ENCODE peak calls at places on chromosome 17, in eight cellular contexts. S is fibroblast of lung, P is mucosa of descending colon, B is uterus, X is A549, W is Peyer's patch, C is GM23338, G is left ventricle myocardium inferior. H is an unnamed sample. For H3K4me1, the result is how much of the 10 kb centered on the place peaks cover.

GRCh38 chr17:29760279-29760721 is 137.6 kb upstream of the CORO6 start:
- DNase-seq in S (peak), P (no peak), B (no peak), X (no peak), W (peak), C (peak), G (no peak), H (peak)

GRCh38 chr17:43740541-43740940 is 18.1 kb downstream of the SOST start:
- DNase-seq in S (peak), P (no peak), B (no peak), X (no peak), W (no peak), C (no peak), G (no peak), H (no peak)

GRCh38 chr17:12229315-12229714 is 208.6 kb downstream of the MAP2K4 start:
- DNase-seq in S (no peak), P (no peak), B (no peak), X (no peak), W (no peak), C (no peak), G (no peak), H (peak)

GRCh38 chr17:36739208-36739607 is 137.8 kb downstream of the MRM1 start:
- DNase-seq in S (no peak), P (no peak), B (no peak), X (no peak), W (no peak), C (no peak), G (no peak), H (no peak)

GRCh38 chr17:29195465-29196081 is 15.4 kb upstream of the MYO18A start:
- DNase-seq in S (no peak), P (no peak), B (no peak), X (no peak), W (peak), C (no peak), G (no peak), H (no peak)

GRCh38 chr17:78896091-78896833 is 6.7 kb downstream of the CEP295NL start:
- DNase-seq in S (no peak), P (no peak), B (no peak), X (no peak), W (no peak), C (no peak), G (no peak), H (no peak)

GRCh38 chr17:11608396-11608795 is 10.1 kb downstream of the DNAH9 start:
- DNase-seq in S (no peak), P (no peak), B (peak), X (peak), W (peak), C (no peak), G (peak), H (no peak)

GRCh38 chr17:19750835-19751234 is 2.7 kb upstream of the ALDH3A1 start:
- DNase-seq in S (no peak), P (no peak), B (no peak), X (peak), W (no peak), C (no peak), G (no peak), H (no peak)

GRCh38 chr17:35612924-35613521 is 25.9 kb downstream of the AP2B1 start:
- DNase-seq in S (peak), P (no peak), B (no peak), X (peak), W (peak), C (peak), G (no peak), H (peak)

GRCh38 chr17:82266142-82266541 is 7.4 kb downstream of the CSNK1D start:
- DNase-seq in S (no peak), P (peak), B (no peak), X (no peak), W (no peak), C (no peak), G (no peak), H (no peak)

GRCh38 chr17:6381052-6381451 is 53.9 kb downstream of the AIPL1 start:
- DNase-seq in S (peak), P (no peak), B (no peak), X (no peak), W (no peak), C (no peak), G (no peak), H (no peak)

GRCh38 chr17:60167095-60167741 is 17.4 kb downstream of the CA4 start:
- DNase-seq in S (no peak), P (no peak), B (no peak), X (no peak), W (peak), C (no peak), G (no peak), H (no peak)

GRCh38 chr17:38762231-38762630 is 9.7 kb downstream of the PSMB3 start:
- DNase-seq in S (no peak), P (no peak), B (no peak), X (no peak), W (no peak), C (no peak), G (no peak), H (no peak)

GRCh38 chr17:2365132-2365531 is 27.8 kb downstream of the SGSM2 start:
- DNase-seq in S (no peak), P (peak), B (no peak), X (no peak), W (no peak), C (no peak), G (no peak), H (no peak)

GRCh38 chr17:73566905-73567782 is 77.1 kb downstream of the SDK2 start:
- DNase-seq in S (no peak), P (no peak), B (no peak), X (no peak), W (peak), C (peak), G (no peak), H (peak)

GRCh38 chr17:11241611-11242226 is 706 bp downstream of the SHISA6 start:
- DNase-seq in S (no peak), P (no peak), B (no peak), X (no peak), W (no peak), C (peak), G (no peak), H (no peak)

GRCh38 chr17:17971431-17972125 is 622 bp downstream of the TOM1L2 start:
- DNase-seq in S (peak), P (peak), B (peak), X (peak), W (peak), C (no peak), G (peak), H (peak)

GRCh38 chr17:76149214-76149613 is 8.2 kb upstream of the FOXJ1 start:
- DNase-seq in S (no peak), P (no peak), B (no peak), X (no peak), W (peak), C (no peak), G (no peak), H (no peak)

GRCh38 chr17:68381076-68381900 is 76.0 kb downstream of the WIPI1 start:
- DNase-seq in S (peak), P (no peak), B (peak), X (peak), W (peak), C (no peak), G (no peak), H (no peak)

GRCh38 chr17:79834575-79835469 is 4.4 kb downstream of the CBX4 start:
- DNase-seq in S (no peak), P (no peak), B (no peak), X (peak), W (no peak), C (peak), G (no peak), H (peak)

GRCh38 chr17:68435876-68436842 is 21.1 kb downstream of the WIPI1 start:
- DNase-seq in S (peak), P (no peak), B (peak), X (peak), W (peak), C (peak), G (peak), H (peak)

GRCh38 chr17:44053130-44053872 is 13.2 kb downstream of the LSM12 start:
- DNase-seq in S (no peak), P (no peak), B (no peak), X (no peak), W (no peak), C (no peak), G (no peak), H (no peak)

GRCh38 chr17:30323262-30323894 is 10.5 kb downstream of the TMIGD1 start:
- DNase-seq in S (no peak), P (no peak), B (no peak), X (no peak), W (peak), C (no peak), G (no peak), H (no peak)

GRCh38 chr17:17800504-17801021 is 36.2 kb downstream of the SREBF1 start:
- DNase-seq in S (no peak), P (no peak), B (no peak), X (no peak), W (no peak), C (no peak), G (no peak), H (no peak)

GRCh38 chr17:40022961-40023541 is 7.8 kb downstream of the CSF3 start:
- DNase-seq in S (no peak), P (peak), B (no peak), X (no peak), W (no peak), C (no peak), G (no peak), H (no peak)

GRCh38 chr17:6381526-6382135 is 53.3 kb downstream of the AIPL1 start:
- DNase-seq in S (no peak), P (no peak), B (no peak), X (no peak), W (no peak), C (no peak), G (no peak), H (no peak)

GRCh38 chr17:17783121-17783824 is 53.5 kb downstream of the SREBF1 start:
- DNase-seq in S (peak), P (peak), B (peak), X (no peak), W (peak), C (peak), G (peak), H (peak)

GRCh38 chr17:59897090-59897489 is 4.2 kb downstream of the RPS6KB1 start:
- DNase-seq in S (peak), P (no peak), B (no peak), X (no peak), W (no peak), C (no peak), G (no peak), H (no peak)

GRCh38 chr17:18257747-18258355 is 687 bp downstream of the FLII start:
- DNase-seq in S (peak), P (peak), B (peak), X (peak), W (peak), C (peak), G (peak), H (peak)

GRCh38 chr17:35944151-35944550 is 638 bp upstream of the LYZL6 start:
- DNase-seq in S (no peak), P (no peak), B (no peak), X (no peak), W (no peak), C (no peak), G (no peak), H (no peak)

GRCh38 chr17:18967806-18968744 is 16.1 kb downstream of the SLC5A10 start:
- DNase-seq in S (no peak), P (peak), B (no peak), X (no peak), W (no peak), C (no peak), G (no peak), H (no peak)

GRCh38 chr17:60361889-60362288 is 30.0 kb downstream of the USP32 start:
- DNase-seq in S (no peak), P (no peak), B (no peak), X (no peak), W (no peak), C (no peak), G (no peak), H (no peak)

GRCh38 chr17:67241719-67242341 is 3.2 kb downstream of the HELZ start:
- DNase-seq in S (no peak), P (no peak), B (no peak), X (no peak), W (no peak), C (no peak), G (no peak), H (no peak)

GRCh38 chr17:41975099-41976083 is 8.8 kb downstream of the CNP start:
- DNase-seq in S (peak), P (peak), B (no peak), X (no peak), W (no peak), C (no peak), G (no peak), H (no peak)
- H3K4me1 ChIP-seq in S (under half), P (under half), B (under half), X (under half), W (under half), C (under half), G (under half), H (under half)

GRCh38 chr17:27492470-27492869 is 36.2 kb downstream of the KSR1 start:
- DNase-seq in S (peak), P (no peak), B (no peak), X (no peak), W (no peak), C (no peak), G (no peak), H (no peak)

GRCh38 chr17:27496005-27496404 is 39.8 kb downstream of the KSR1 start:
- DNase-seq in S (no peak), P (no peak), B (no peak), X (no peak), W (no peak), C (no peak), G (no peak), H (no peak)

GRCh38 chr17:27493088-27493487 is 36.8 kb downstream of the KSR1 start:
- DNase-seq in S (no peak), P (no peak), B (no peak), X (no peak), W (no peak), C (no peak), G (no peak), H (no peak)

GRCh38 chr17:27495460-27495859 is 39.2 kb downstream of the KSR1 start:
- DNase-seq in S (no peak), P (no peak), B (no peak), X (no peak), W (no peak), C (no peak), G (no peak), H (no peak)

DNA sequence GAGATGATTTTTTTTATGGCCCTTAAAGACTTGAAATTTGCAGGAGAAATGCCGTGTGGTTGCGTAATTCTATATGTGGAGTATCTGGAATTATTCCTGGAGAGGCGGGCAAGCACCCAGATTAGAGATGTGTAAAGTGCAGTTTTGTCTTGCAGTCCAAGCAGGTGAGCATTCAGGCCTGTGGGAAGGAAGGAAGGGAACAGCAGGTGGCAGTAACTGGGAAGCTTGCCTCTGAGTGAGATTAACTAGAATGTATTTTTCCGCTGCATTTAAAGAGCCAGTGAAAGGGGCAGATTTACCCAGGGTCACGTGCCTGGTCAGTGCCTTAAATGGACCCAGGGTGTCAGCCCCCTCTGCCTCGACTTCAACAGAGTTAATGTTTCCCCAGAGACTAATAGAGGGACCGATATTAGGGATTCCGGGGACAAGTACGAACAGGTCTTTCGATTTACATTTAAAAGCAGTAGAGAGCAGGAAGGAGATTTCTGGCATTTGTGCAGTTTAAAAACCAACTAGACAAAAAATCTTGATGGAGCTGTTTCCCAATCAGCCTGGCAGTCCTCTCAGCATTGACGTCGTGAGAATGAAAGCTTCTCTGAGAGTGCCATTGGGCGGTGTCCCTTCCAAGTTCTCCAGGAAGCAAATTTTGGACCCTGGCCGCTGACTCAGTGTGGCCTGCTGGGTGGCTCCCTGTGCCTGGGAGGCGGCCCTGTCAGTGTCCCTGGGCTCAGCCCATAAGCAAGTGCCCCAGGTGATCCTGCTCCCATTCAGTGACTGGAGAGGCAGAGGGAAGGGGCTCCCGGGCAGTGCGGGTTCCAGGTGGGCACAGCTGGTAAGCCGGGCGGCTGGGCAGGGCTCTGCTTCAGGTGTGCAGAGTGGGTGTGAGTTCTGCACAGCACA is 38.2 kb downstream of the KSR1 start:
- DNase-seq in S (peak), P (peak), B (peak), X (peak), W (peak), C (peak), G (peak), H (peak)
- TF ChIP-seq CTCF in S (peak), P (no peak), B (peak), X (peak), W (no peak), C (peak), G (peak), H (peak)

DNA sequence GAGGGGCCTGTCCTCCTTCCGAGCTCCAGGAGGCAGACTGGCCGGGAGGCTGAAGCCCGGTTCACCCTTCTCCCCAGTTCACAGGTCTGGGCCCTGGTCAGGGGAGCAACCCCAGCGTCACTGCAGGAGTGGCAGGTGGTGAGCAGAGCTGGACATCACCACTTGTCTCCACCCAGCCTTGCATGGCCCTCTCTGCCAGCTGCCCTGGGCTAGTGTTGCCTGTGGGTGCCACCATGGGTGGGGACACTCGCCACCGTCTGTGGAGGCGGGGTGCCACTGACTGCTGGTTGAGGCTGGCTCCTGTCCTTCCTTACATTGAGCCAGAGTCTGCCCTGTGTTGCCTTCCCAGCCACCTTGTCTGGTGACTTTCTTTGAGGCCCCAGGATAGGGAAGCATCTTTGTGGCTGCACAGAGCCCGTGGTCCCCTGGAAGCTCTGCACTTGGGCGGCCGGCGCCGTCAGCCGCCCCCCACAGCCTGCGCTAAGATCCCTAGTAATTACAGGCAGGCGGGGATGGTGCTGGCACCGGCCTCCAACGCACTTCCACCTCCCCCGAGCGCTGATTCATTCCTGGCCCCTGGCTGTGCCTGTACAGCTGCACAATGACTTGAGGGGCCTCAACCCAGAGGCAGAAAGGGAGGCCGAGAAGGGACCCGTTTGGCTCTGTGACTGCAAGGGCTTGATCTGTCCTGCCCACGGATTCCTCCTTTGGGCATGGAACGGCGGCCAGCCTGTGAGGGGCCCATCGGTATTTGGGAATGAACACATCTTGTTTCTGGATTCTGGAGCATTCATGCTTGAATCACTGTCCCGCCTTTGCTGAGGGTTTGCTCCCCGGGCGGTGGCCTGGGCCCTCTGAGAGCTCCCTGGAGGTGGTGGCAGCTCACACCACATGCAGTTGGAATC is 5.2 kb downstream of the BAIAP2 start:
- DNase-seq in S (peak), P (no peak), B (peak), X (peak), W (no peak), C (no peak), G (no peak), H (no peak)
- H3K4me1 ChIP-seq in S (under half), P (under half), B (under half), X (under half), W (under half), C (under half), G (half or more), H (under half)

DNA sequence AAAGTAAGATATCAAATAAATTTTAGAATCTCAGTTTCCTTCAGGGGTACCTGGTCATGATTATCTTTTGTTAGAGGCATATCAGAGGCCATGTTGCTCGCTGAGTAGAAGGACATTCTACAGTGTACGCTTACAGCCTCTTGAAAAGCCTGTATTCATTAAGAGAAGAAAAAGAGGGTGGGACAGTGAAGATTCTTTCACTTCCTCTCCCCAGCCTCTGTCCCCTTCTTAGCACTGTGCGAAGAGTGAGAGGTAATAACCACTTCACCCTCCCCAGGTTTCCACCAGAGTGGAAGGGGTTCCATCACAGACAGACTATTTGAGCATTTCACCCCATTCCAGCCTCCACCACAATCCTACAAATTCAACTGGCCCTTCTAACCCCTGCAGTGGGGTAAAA is 4.8 kb upstream of the LPO start:
- DNase-seq in S (no peak), P (no peak), B (no peak), X (no peak), W (no peak), C (no peak), G (no peak), H (no peak)
- TF ChIP-seq CTCF in S (no peak), P (no peak), B (no peak), X (no peak), W (no peak), C (no peak), G (no peak), H (no peak)

DNA sequence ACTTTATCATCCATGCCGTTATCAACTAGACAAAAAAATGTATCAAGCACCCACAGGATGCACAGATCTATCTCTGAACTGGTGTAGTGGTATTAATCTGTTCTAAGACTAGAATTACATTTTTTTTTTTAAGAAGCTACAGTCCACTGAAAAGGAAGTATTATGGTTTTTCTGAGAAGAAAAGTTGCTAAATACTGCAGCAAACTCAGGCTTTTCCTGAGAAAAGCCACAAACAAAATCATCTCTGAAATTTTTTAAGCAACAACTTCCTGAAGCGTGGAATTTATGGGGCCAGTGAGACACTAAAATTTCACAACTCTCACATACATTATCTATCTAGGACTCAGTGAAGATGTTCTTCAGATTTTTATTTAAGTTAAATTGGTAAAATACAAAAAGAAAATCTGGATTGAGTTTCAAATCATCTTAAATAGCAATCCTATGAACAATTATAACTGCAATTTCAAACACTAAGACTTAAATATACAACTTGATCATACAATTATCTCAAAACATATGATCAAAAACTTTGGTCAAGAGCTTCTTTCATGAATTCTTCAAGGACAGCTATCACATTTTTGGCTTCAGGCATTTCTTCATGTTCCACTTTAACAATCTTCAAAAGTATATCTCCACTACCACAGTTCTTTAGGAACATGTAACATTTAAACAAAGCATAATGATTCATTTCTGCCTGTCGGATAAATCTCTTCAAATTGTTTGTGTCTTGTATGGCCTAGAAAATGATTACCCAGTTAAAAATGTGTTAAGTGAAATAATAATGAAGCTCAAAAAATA is 10.5 kb downstream of the C17orf75 start:
- DNase-seq in S (no peak), P (no peak), B (no peak), X (no peak), W (no peak), C (no peak), G (no peak), H (no peak)
- H3K4me1 ChIP-seq in S (under half), P (under half), B (under half), X (under half), W (under half), C (under half), G (under half), H (under half)

GRCh38 chr17:4969551-4970231 is 2.1 kb upstream of the SPAG7 start:
- DNase-seq in S (peak), P (no peak), B (no peak), X (no peak), W (no peak), C (no peak), G (no peak), H (no peak)
- TF ChIP-seq CTCF in S (no peak), P (no peak), B (no peak), X (no peak), W (no peak), C (no peak), G (no peak), H (no peak)